ENCODE peak calls at places on chromosomes 5 and 9, in five cellular contexts. A, F, Y, Q and H are unnamed samples.

GRCh38 chr9:83981126-83981871 is 694 bp downstream of the RMI1 start:
- DNase-seq in Q (no peak), A (no peak), Y (peak; percentile 28), F (peak; percentile 35), H (no peak)

GRCh38 chr5:139037732-139038131 is 160.4 kb downstream of the SIL1 start:
- DNase-seq in F (peak; percentile 11), A (no peak), Q (no peak), Y (no peak), H (no peak)

GRCh38 chr9:112533660-112534059 is 47.0 kb downstream of the KIAA1958 start:
- DNase-seq in A (no peak), Q (no peak), F (no peak), Y (no peak), H (no peak)

GRCh38 chr5:40618926-40619325 is 60.8 kb upstream of the PTGER4 start:
- DNase-seq in F (no peak), Q (no peak), Y (no peak), A (no peak), H (no peak)

GRCh38 chr5:527646-528591 is 3.7 kb upstream of the SLC9A3 start:
- DNase-seq in Y (no peak), F (no peak), Q (peak; percentile 41), A (no peak), H (no peak)

GRCh38 chr9:89380437-89381307 is 62.4 kb downstream of the SECISBP2 start:
- DNase-seq in F (no peak), A (no peak), Y (peak; percentile 29), Q (no peak), H (no peak)

GRCh38 chr5:72523960-72524582 is 16.9 kb upstream of the ZNF366 start:
- DNase-seq in A (no peak), Y (peak; percentile 56), Q (no peak), F (peak; percentile 88), H (no peak)

GRCh38 chr9:134593756-134594375 is 47.7 kb upstream of the COL5A1 start:
- DNase-seq in Q (no peak), Y (no peak), A (no peak), F (no peak), H (peak; percentile 57)

GRCh38 chr5:176837707-176838115 is 27.4 kb downstream of the UNC5A start:
- DNase-seq in A (peak; percentile 85), F (peak; percentile 83), Y (peak; percentile 99), Q (peak; percentile 89), H (no peak)

GRCh38 chr5:110329955-110330354 is 396.5 kb downstream of the TMEM232 start:
- DNase-seq in A (no peak), Q (no peak), F (no peak), Y (no peak), H (no peak)

GRCh38 chr9:35669331-35670145 is 4.2 kb upstream of the CA9 start:
- DNase-seq in Y (no peak), F (peak; percentile 76), Q (no peak), A (no peak), H (no peak)

GRCh38 chr9:114304416-114305188 is 18.3 kb upstream of the ORM1 start:
- DNase-seq in Y (no peak), F (no peak), Q (peak; percentile 15), A (peak; percentile 56), H (peak; percentile 46)

GRCh38 chr9:102832814-102833213 is 162.3 kb upstream of the CYLC2 start:
- DNase-seq in Q (no peak), A (no peak), F (no peak), Y (no peak), H (no peak)
- H3K27ac ChIP-seq in Q (no peak overlapping the region), A (no peak overlapping the region), F (no peak overlapping the region), Y (no peak overlapping the region), H (no peak overlapping the region)

GRCh38 chr5:179345179-179345428 is 157 bp downstream of the ADAMTS2 start:
- DNase-seq in F (no peak), Q (no peak), A (no peak), Y (no peak), H (no peak)
- H3K4me3 ChIP-seq in F (peak overlapping the region; percentile 93), Q (peak overlapping the region; percentile 61), A (peak overlapping the region; percentile 71), Y (peak overlapping the region; percentile 72), H (peak overlapping the region; percentile 80)

DNA sequence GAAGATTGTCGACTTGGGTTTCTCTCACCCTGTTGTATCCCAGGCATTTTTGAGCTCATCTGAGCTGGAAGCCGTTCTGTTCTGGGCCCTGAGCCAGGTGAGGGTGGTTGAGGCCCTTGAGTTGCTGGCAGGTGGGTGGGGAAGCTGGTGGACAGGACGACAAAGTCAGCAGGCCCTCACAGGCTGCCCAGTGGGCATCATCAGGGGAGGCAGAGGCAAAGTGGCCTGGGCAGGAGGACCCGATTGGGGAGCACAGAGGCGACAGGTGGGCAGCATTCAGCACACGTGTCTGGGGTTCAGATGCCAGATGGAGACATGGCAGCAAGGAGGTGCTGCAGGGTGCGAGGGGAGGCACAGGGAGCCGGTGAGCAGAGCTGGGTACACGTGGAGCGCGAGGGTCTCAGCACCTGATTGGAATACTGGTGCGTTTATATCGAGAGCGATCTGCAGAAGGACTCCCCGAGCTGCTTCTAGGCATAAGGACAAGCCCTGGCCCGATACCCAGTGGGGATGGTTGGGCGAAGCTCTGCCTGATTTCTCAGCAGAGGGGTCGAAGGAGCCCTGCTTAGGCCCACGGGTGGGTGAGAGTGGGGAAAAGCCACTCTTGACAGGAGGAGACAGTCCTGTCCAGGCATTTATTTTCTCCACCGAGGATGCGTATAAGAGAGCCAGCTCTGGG is 49.0 kb upstream of the SUSD3 start:
- DNase-seq in F (no peak), Q (no peak), A (no peak), Y (no peak), H (no peak)
- TF ChIP-seq CTCF in F (no peak), Q (no peak), A (no peak), Y (no peak), H (no peak)

DNA sequence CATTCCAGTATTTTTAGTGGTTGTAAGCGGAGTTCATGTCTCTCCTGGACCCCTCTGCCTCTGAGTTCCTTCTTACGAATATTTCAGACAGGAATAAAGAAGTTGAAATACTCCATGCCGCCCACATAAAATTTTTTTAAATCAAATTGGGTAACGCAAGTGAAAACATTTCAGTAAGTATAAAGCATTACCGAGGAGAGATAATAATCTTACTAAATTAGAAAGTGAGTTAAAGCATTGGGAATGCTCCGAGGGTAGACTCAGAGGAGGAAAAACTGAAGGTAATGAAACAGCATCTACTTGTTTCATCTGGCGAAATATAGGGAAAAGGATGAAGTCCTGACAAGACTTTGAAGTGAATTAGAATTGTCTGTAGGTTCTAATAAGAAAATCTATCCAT is 317.6 kb downstream of the ARRDC3 start:
- DNase-seq in F (no peak), Q (no peak), A (no peak), Y (no peak), H (no peak)
- H3K27ac ChIP-seq in F (no peak overlapping the region), Q (no peak overlapping the region), A (peak overlapping the region; percentile 23), Y (no peak overlapping the region), H (no peak overlapping the region)

GRCh38 chr9:135909371-135909770 is 2.0 kb upstream of the CAMSAP1 start:
- DNase-seq in Q (no peak), A (peak; percentile 38), F (no peak), Y (no peak), H (no peak)
- H3K4me3 ChIP-seq in Q (no peak overlapping the region), A (no peak overlapping the region), F (no peak overlapping the region), Y (no peak overlapping the region), H (no peak overlapping the region)

GRCh38 chr5:73780297-73781080 is 154.5 kb downstream of the ARHGEF28 start:
- DNase-seq in A (no peak), F (no peak), Q (peak; percentile 47), Y (no peak), H (no peak)

GRCh38 chr5:73786043-73786831 is 160.2 kb downstream of the ARHGEF28 start:
- DNase-seq in A (no peak), F (no peak), Q (no peak), Y (no peak), H (no peak)

GRCh38 chr5:73783823-73784222 is 157.8 kb downstream of the ARHGEF28 start:
- DNase-seq in A (no peak), Q (no peak), F (peak; percentile 53), Y (no peak), H (no peak)
- TF ChIP-seq CTCF in A (no peak), Q (peak; percentile 35), F (peak; percentile 47), Y (peak; percentile 41), H (no peak)

GRCh38 chr5:135178476-135179155 is 144.6 kb upstream of the PITX1 start:
- DNase-seq in Q (no peak), A (no peak), Y (no peak), F (no peak), H (no peak)
- H3K27ac ChIP-seq in Q (no peak overlapping the region), A (no peak overlapping the region), Y (no peak overlapping the region), F (no peak overlapping the region), H (no peak overlapping the region)

GRCh38 chr9:117644133-117644532 is 60.1 kb upstream of the TLR4 start:
- DNase-seq in Y (no peak), Q (no peak), F (no peak), A (no peak), H (no peak)
- H3K4me3 ChIP-seq in Y (no peak overlapping the region), Q (no peak overlapping the region), F (no peak overlapping the region), A (no peak overlapping the region), H (no peak overlapping the region)

DNA sequence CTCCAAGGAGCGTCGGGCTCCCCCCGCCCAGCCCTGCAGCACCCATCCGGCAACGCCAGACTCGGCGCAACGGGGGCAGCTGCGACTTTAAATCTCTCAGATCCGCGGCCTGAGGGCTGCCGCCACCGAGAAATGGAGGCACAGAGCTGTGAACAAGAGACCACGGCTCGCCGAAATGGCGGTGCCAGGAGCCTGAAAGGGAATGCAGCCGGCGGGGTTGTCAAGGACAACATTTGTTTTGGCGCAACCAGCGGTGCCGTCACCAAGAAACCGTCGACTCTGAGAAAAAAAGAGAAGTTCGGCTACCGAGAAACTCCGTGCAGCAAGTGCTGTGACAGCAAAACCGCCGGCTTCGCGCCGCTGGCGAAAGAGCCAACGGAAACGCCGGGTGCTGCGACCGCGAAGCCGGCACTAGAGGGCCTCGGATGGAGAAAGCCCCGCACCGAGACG is 2.1 kb upstream of the ANXA2R start:
- DNase-seq in Y (peak; percentile 75), F (peak; percentile 69), Q (peak; percentile 91), A (peak; percentile 88), H (peak; percentile 91)
- TF ChIP-seq CTCF in Y (peak; percentile 21), F (no peak), Q (peak; percentile 17), A (peak; percentile 1), H (no peak)